ENCODE peak calls at places on chromosome 5, in five cellular contexts. One of them, this sample, is unnamed. For H3K27me3, the result is how much of the 10 kb centered on the place peaks cover.

GRCh38 chr5:163880307-163880706 is 374.9 kb downstream of the MAT2B start:
- DNase-seq in mesenchymal stem cell: peak
- DNase-seq in pancreas: no peak
- DNase-seq in left lung: no peak
- DNase-seq in hepatocyte: no peak
- DNase-seq in this sample: no peak

GRCh38 chr5:1501372-1502045 is 22.3 kb downstream of the LPCAT1 start:
- DNase-seq in hepatocyte: no peak
- DNase-seq in left lung: peak
- DNase-seq in pancreas: no peak
- DNase-seq in mesenchymal stem cell: no peak
- DNase-seq in this sample: no peak

GRCh38 chr5:89293849-89294248 is 410.9 kb upstream of the MEF2C start:
- DNase-seq in pancreas: no peak
- DNase-seq in left lung: no peak
- DNase-seq in mesenchymal stem cell: peak
- DNase-seq in hepatocyte: no peak
- DNase-seq in this sample: no peak

GRCh38 chr5:180086816-180087426 is 15.4 kb upstream of the RNF130 start:
- DNase-seq in mesenchymal stem cell: no peak
- DNase-seq in pancreas: no peak
- DNase-seq in left lung: no peak
- DNase-seq in hepatocyte: no peak
- DNase-seq in this sample: no peak

GRCh38 chr5:138339464-138339863 is 1.4 kb downstream of the FAM53C start:
- DNase-seq in hepatocyte: no peak
- DNase-seq in left lung: no peak
- DNase-seq in pancreas: no peak
- DNase-seq in mesenchymal stem cell: no peak
- DNase-seq in this sample: no peak

GRCh38 chr5:27947088-27947487 is 908.7 kb upstream of the CDH9 start:
- DNase-seq in hepatocyte: no peak
- DNase-seq in pancreas: no peak
- DNase-seq in mesenchymal stem cell: no peak
- DNase-seq in left lung: no peak
- DNase-seq in this sample: no peak

GRCh38 chr5:86039351-86039750 is 578.4 kb upstream of the COX7C start:
- DNase-seq in pancreas: no peak
- DNase-seq in mesenchymal stem cell: no peak
- DNase-seq in hepatocyte: no peak
- DNase-seq in left lung: no peak
- DNase-seq in this sample: no peak

GRCh38 chr5:76785493-76785892 is 33.3 kb upstream of the F2RL1 start:
- DNase-seq in hepatocyte: peak
- DNase-seq in pancreas: no peak
- DNase-seq in mesenchymal stem cell: peak
- DNase-seq in left lung: no peak
- DNase-seq in this sample: no peak

GRCh38 chr5:93532370-93532769 is 48.6 kb downstream of the NR2F1-AS1 start:
- DNase-seq in pancreas: no peak
- DNase-seq in hepatocyte: peak
- DNase-seq in mesenchymal stem cell: peak
- DNase-seq in left lung: no peak
- DNase-seq in this sample: no peak

GRCh38 chr5:71922584-71923106 is 184.6 kb upstream of the MAP1B start:
- DNase-seq in hepatocyte: peak
- DNase-seq in pancreas: no peak
- DNase-seq in mesenchymal stem cell: peak
- DNase-seq in left lung: no peak
- DNase-seq in this sample: no peak

GRCh38 chr5:155017610-155018009 is 4.1 kb downstream of the KIF4B start:
- DNase-seq in pancreas: no peak
- DNase-seq in hepatocyte: no peak
- DNase-seq in left lung: no peak
- DNase-seq in mesenchymal stem cell: no peak
- DNase-seq in this sample: no peak

GRCh38 chr5:160787247-160787646 is 64.8 kb downstream of the ATP10B start:
- DNase-seq in pancreas: peak
- DNase-seq in hepatocyte: peak
- DNase-seq in mesenchymal stem cell: no peak
- DNase-seq in left lung: no peak
- DNase-seq in this sample: no peak

GRCh38 chr5:73896668-73897067 is 270.7 kb downstream of the ARHGEF28 start:
- DNase-seq in pancreas: no peak
- DNase-seq in hepatocyte: no peak
- DNase-seq in mesenchymal stem cell: no peak
- DNase-seq in left lung: no peak
- DNase-seq in this sample: no peak

GRCh38 chr5:31751620-31752019 is 112.7 kb downstream of the PDZD2 start:
- DNase-seq in left lung: no peak
- DNase-seq in mesenchymal stem cell: no peak
- DNase-seq in hepatocyte: no peak
- DNase-seq in pancreas: no peak
- DNase-seq in this sample: no peak

GRCh38 chr5:72180925-72181324 is 73.7 kb downstream of the MAP1B start:
- DNase-seq in pancreas: no peak
- DNase-seq in mesenchymal stem cell: peak
- DNase-seq in left lung: no peak
- DNase-seq in hepatocyte: no peak
- DNase-seq in this sample: no peak

GRCh38 chr5:128408622-128409021 is 129.4 kb downstream of the FBN2 start:
- DNase-seq in pancreas: no peak
- DNase-seq in left lung: no peak
- DNase-seq in hepatocyte: no peak
- DNase-seq in mesenchymal stem cell: peak
- DNase-seq in this sample: no peak

GRCh38 chr5:73125289-73125688 is 4.9 kb downstream of the TMEM171 start:
- DNase-seq in hepatocyte: no peak
- DNase-seq in pancreas: no peak
- DNase-seq in left lung: no peak
- DNase-seq in mesenchymal stem cell: no peak
- DNase-seq in this sample: no peak

DNA sequence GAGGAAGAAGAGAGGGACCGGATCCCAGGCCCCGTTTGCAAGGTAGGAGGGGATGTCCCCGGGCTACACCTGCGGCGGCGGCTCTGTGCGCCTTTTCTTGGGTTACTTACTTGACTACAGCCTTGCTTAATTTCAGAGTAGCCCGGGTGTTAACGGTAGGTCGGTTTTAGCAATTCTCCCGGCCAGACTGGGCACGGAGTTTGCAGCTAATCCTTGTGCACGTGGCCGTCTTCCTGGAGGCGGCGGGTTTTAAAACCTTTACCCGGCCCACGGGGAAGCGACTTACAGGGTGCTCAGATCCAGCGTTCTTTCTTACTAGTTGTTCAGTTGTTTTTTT is 313 bp downstream of the BRIX1 start:
- DNase-seq in hepatocyte: peak
- DNase-seq in left lung: no peak
- DNase-seq in pancreas: no peak
- DNase-seq in mesenchymal stem cell: no peak
- DNase-seq in this sample: no peak
- H3K4me3 ChIP-seq in hepatocyte: peak
- H3K4me3 ChIP-seq in left lung: peak
- H3K4me3 ChIP-seq in pancreas: peak
- H3K4me3 ChIP-seq in mesenchymal stem cell: peak
- H3K4me3 ChIP-seq in this sample: peak

GRCh38 chr5:123844873-123845272 is 332.9 kb downstream of the CSNK1G3 start:
- DNase-seq in hepatocyte: no peak
- DNase-seq in pancreas: no peak
- DNase-seq in mesenchymal stem cell: peak
- DNase-seq in left lung: no peak
- DNase-seq in this sample: no peak

DNA sequence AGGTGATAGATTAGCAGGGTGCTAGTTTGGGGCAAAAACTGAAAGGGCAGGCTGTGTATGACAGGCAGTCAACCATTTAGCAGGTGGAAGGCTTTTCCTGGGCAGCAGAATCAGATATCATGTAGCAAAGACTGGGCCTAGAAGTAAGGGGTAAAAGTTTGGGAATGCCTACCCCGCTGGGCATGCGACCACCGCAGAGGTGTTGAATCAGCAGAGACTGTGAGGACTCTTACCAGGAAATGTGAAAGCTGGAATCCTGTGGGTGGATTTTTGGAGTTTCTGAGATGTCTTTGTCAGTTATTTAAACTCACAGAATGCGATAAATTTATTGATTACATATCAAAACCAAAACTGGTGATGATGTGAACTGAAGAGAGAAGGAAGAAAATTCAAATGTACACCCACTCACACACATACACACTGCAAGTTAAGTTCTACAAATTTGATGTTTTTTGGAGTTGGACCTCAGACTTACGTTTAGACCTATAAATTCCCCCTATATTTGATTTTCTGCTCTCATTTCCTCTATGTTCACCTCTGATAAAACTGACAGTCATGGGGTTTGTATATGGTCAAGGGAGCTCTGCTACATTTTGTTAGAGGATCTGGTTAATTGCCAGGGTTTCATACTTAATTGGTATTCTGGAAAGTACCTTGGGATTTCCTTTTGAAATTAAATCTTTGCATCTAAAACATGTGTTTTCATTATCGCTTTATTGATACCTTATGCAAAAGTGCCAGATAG is 333.6 kb downstream of the CSNK1G3 start:
- DNase-seq in left lung: no peak
- DNase-seq in pancreas: no peak
- DNase-seq in hepatocyte: no peak
- DNase-seq in mesenchymal stem cell: no peak
- DNase-seq in this sample: no peak
- H3K27me3 ChIP-seq in left lung: under half
- H3K27me3 ChIP-seq in pancreas: under half
- H3K27me3 ChIP-seq in hepatocyte: under half
- H3K27me3 ChIP-seq in mesenchymal stem cell: under half
- H3K27me3 ChIP-seq in this sample: under half

GRCh38 chr5:141856030-141856790 is 22.0 kb downstream of the PCDH1 start:
- DNase-seq in left lung: no peak
- DNase-seq in pancreas: no peak
- DNase-seq in mesenchymal stem cell: no peak
- DNase-seq in hepatocyte: no peak
- DNase-seq in this sample: no peak
- H3K27ac ChIP-seq in left lung: no peak
- H3K27ac ChIP-seq in pancreas: no peak
- H3K27ac ChIP-seq in mesenchymal stem cell: no peak
- H3K27ac ChIP-seq in hepatocyte: no peak
- H3K27ac ChIP-seq in this sample: no peak

GRCh38 chr5:14665949-14666741 is 1.6 kb downstream of the OTULIN start:
- DNase-seq in mesenchymal stem cell: peak
- DNase-seq in hepatocyte: peak
- DNase-seq in left lung: no peak
- DNase-seq in pancreas: no peak
- DNase-seq in this sample: no peak
- H3K4me3 ChIP-seq in mesenchymal stem cell: no peak
- H3K4me3 ChIP-seq in hepatocyte: peak
- H3K4me3 ChIP-seq in left lung: peak
- H3K4me3 ChIP-seq in pancreas: peak
- H3K4me3 ChIP-seq in this sample: peak

DNA sequence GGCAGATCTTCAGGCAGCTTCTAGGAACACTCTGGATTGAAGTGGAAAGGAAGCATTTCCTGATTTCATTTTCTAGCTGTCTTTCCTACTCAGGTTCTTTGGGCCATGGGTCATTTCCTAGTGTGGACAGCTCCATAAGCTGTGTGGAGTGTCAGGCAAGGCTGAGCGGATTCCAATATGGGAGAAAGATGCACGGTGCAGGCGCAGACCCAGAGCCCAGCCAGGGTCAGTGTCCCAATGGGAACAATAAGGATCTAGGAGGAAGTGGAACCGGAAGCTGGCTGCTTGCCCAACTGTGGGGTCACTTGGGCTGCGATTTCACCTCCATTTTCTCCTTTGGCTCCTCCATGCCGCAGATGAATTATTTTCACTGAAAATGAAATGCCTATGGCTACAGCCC is 90.3 kb downstream of the LMNB1 start:
- DNase-seq in pancreas: no peak
- DNase-seq in hepatocyte: no peak
- DNase-seq in mesenchymal stem cell: no peak
- DNase-seq in left lung: no peak
- DNase-seq in this sample: no peak
- H3K27me3 ChIP-seq in pancreas: under half
- H3K27me3 ChIP-seq in hepatocyte: under half
- H3K27me3 ChIP-seq in mesenchymal stem cell: under half
- H3K27me3 ChIP-seq in left lung: under half
- H3K27me3 ChIP-seq in this sample: under half

DNA sequence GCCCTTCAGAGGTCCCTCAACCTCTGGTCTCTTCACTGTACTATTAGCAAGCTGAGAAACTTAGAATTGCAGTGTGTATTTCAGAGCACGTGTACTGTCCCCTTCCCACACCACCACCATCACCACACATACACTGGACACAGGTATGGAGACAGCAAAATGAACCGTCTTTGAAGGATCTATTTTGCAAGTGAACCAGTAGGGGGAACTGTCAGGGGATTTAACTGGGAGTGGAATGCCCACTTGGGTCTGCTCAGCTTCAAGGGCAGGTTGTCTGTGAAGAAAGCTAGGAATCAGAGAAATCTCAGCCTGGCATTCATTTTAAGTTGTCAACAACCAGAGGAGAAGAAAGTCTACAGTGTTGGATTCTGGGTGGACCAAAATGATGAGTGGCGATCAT is 147.0 kb downstream of the DCP2 start:
- DNase-seq in hepatocyte: peak
- DNase-seq in left lung: no peak
- DNase-seq in pancreas: no peak
- DNase-seq in mesenchymal stem cell: no peak
- DNase-seq in this sample: no peak
- H3K27ac ChIP-seq in hepatocyte: no peak
- H3K27ac ChIP-seq in left lung: no peak
- H3K27ac ChIP-seq in pancreas: no peak
- H3K27ac ChIP-seq in mesenchymal stem cell: no peak
- H3K27ac ChIP-seq in this sample: no peak

GRCh38 chr5:143682788-143683419 is 129.1 kb upstream of the HMHB1 start:
- DNase-seq in hepatocyte: no peak
- DNase-seq in mesenchymal stem cell: no peak
- DNase-seq in left lung: no peak
- DNase-seq in pancreas: no peak
- DNase-seq in this sample: no peak

GRCh38 chr5:143687604-143688003 is 124.4 kb upstream of the HMHB1 start:
- DNase-seq in left lung: no peak
- DNase-seq in mesenchymal stem cell: no peak
- DNase-seq in pancreas: no peak
- DNase-seq in hepatocyte: no peak
- DNase-seq in this sample: no peak

GRCh38 chr5:143683459-143683858 is 128.5 kb upstream of the HMHB1 start:
- DNase-seq in pancreas: no peak
- DNase-seq in left lung: no peak
- DNase-seq in mesenchymal stem cell: no peak
- DNase-seq in hepatocyte: no peak
- DNase-seq in this sample: no peak

GRCh38 chr5:143682221-143682620 is 129.7 kb upstream of the HMHB1 start:
- DNase-seq in pancreas: no peak
- DNase-seq in left lung: no peak
- DNase-seq in hepatocyte: no peak
- DNase-seq in mesenchymal stem cell: peak
- DNase-seq in this sample: no peak

DNA sequence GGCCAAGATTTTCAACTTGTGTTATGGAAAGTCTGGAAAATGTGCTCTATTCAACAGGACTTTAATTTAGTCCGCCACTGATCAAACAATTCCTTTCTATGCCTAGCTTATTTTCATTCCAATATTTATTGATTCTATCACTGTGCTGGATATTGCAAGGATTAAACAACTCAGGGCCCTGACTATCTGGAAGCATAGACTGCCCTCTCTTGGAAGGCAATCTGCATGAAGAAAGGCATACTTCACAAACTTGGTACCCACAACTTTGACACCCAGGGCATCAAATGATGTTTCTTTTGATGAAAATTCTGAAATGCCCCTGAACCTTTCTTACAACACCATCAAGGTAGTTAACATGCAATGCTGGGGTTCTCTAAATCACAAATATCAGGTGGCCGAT is 126.5 kb upstream of the HMHB1 start:
- DNase-seq in hepatocyte: no peak
- DNase-seq in pancreas: no peak
- DNase-seq in left lung: no peak
- DNase-seq in mesenchymal stem cell: peak
- DNase-seq in this sample: no peak
- H3K4me3 ChIP-seq in hepatocyte: no peak
- H3K4me3 ChIP-seq in pancreas: no peak
- H3K4me3 ChIP-seq in left lung: no peak
- H3K4me3 ChIP-seq in mesenchymal stem cell: no peak
- H3K4me3 ChIP-seq in this sample: no peak